ENCODE peak calls at places on chromosomes 16 and 17, in seven cellular contexts. P is HepG2, H is NT2/D1, C is K562, R is HCT116, K is GM12878, S is H1. W is an unnamed sample.

GRCh38 chr17:82457071-82457789 is 1.3 kb upstream of the NARF start:
- DNase-seq in C (no peak), H (no peak), P (peak; percentile 69), K (no peak), S (no peak), R (no peak), W (no peak)

GRCh38 chr16:19700319-19700781 is 17.7 kb downstream of the KNOP1 start:
- DNase-seq in R (no peak), P (peak; percentile 79), H (no peak), C (no peak), S (no peak), K (no peak), W (no peak)

GRCh38 chr17:47708864-47709541 is 15.0 kb downstream of the TBKBP1 start:
- DNase-seq in H (no peak), C (no peak), K (no peak), P (no peak), S (no peak), R (no peak), W (no peak)

GRCh38 chr16:23952128-23953041 is 116.6 kb downstream of the PRKCB start:
- DNase-seq in H (peak; percentile 23), P (no peak), K (no peak), R (no peak), S (no peak), C (peak; percentile 72), W (peak; percentile 22)

GRCh38 chr17:2243953-2244352 is 59.6 kb downstream of the SMG6 start:
- DNase-seq in C (no peak), K (no peak), S (no peak), R (no peak), H (no peak), P (no peak), W (no peak)

GRCh38 chr17:34499576-34499975 is 79.8 kb upstream of the TMEM132E start:
- DNase-seq in K (no peak), C (peak; percentile 21), H (peak; percentile 48), P (no peak), S (no peak), R (no peak), W (no peak)

GRCh38 chr16:85153656-85154091 is 41.4 kb upstream of the CIBAR2 start:
- DNase-seq in C (no peak), P (no peak), S (no peak), H (no peak), R (no peak), K (no peak), W (no peak)

GRCh38 chr17:28467456-28468025 is 5.9 kb upstream of the SLC13A2 start:
- DNase-seq in S (no peak), P (no peak), H (no peak), K (no peak), C (no peak), R (no peak), W (no peak)

GRCh38 chr16:3961449-3961849 is 80.9 kb upstream of the CREBBP start:
- DNase-seq in S (peak; percentile 10), C (peak; percentile 40), H (peak; percentile 25), K (no peak), P (peak; percentile 65), R (no peak), W (no peak)

GRCh38 chr16:75420987-75421819 is 12.1 kb downstream of the CFDP1 start:
- DNase-seq in S (peak; percentile 53), K (no peak), R (no peak), P (peak; percentile 73), H (peak; percentile 72), C (peak; percentile 42), W (peak; percentile 71)

GRCh38 chr16:83835972-83836566 is 28.3 kb downstream of the HSBP1 start:
- DNase-seq in C (no peak), S (no peak), R (peak; percentile 51), K (no peak), H (no peak), P (no peak), W (no peak)

GRCh38 chr17:59331129-59331928 is at the start of gene YPEL2:
- DNase-seq in C (peak; percentile 99), K (peak; percentile 41), S (peak; percentile 84), H (peak; percentile 89), R (peak; percentile 82), P (peak; percentile 92), W (peak; percentile 100)

GRCh38 chr16:89823087-89823823 is 5.0 kb upstream of the SPIRE2 start:
- DNase-seq in H (no peak), S (no peak), C (no peak), R (no peak), P (no peak), K (no peak), W (no peak)

GRCh38 chr16:28103516-28104170 is 40.1 kb upstream of the GSG1L start:
- DNase-seq in P (no peak), K (no peak), H (no peak), R (no peak), C (no peak), S (no peak), W (no peak)

GRCh38 chr17:62791235-62792121 is 16.6 kb downstream of the MARCHF10 start:
- DNase-seq in H (no peak), S (no peak), R (no peak), C (no peak), P (no peak), K (no peak), W (no peak)

GRCh38 chr17:4960279-4960922 is 7.2 kb downstream of the SPAG7 start:
- DNase-seq in C (no peak), S (no peak), K (no peak), R (no peak), P (no peak), H (no peak), W (no peak)

GRCh38 chr17:33642002-33642401 is 348.9 kb upstream of the ASIC2 start:
- DNase-seq in H (no peak), K (no peak), P (no peak), R (no peak), S (no peak), C (peak; percentile 56), W (peak; percentile 16)

GRCh38 chr17:7677388-7678067 is 9.8 kb downstream of the TP53 start:
- DNase-seq in C (no peak), S (no peak), P (no peak), H (peak; percentile 52), R (no peak), K (no peak), W (no peak)

GRCh38 chr16:76729525-76729924 is 452.3 kb downstream of the CNTNAP4 start:
- DNase-seq in C (no peak), S (no peak), K (no peak), R (no peak), P (no peak), H (no peak), W (no peak)

GRCh38 chr16:85615852-85616607 is 2.9 kb downstream of the GSE1 start:
- DNase-seq in P (peak; percentile 64), S (no peak), C (peak; percentile 48), R (peak; percentile 48), H (peak; percentile 80), K (peak; percentile 47), W (peak; percentile 86)

DNA sequence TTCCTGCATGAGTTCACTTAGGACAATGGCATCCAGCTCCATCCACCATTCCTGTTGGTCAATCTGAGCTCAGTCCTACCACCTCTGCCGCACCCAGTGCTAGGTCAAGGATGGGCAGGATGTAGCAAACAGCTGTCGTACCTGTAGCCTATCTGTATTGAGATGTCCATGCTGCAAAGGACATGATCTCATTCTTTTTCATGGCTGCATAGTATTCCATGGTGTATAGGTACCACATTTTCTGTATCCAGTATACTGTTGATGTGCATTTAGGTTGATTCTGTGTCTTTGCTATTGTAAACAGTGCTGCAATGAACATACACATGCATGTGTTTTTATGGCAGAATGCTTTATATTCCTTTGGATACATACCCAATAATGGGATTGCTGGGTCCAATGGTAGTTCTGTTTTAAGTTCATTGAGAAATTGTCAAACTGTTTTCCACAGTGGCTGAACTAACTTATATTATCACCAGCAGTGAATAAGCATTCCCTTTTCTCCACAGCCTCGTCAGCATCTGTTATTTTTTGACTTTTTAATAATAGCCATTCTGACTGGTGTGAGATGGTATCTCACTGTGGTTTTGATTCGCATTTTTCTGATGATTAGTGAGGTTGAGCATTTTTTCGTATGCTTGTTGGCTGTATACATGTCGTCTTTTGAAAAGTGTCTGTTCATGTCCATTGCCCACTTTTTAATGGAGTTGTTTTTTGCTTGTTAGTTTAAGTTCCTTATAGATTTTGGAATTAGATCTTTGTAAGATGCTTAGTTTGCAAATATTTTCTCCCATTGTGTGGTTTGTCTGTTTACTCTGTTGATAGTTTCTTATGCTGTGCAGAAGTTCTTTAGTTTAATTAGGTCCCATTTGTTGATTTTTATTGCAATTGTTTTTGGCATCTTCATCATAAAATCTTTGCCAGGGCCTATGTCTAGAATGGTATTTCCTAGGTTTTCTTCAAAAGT is 7.2 kb upstream of the MRTFB start:
- DNase-seq in C (no peak), S (no peak), K (no peak), H (no peak), P (no peak), R (no peak), W (no peak)
- TF ChIP-seq YY1 in C (no peak), S (no peak), K (no peak), H (no peak), P (no peak), R (no peak), W (no peak)

GRCh38 chr16:51524070-51524469 is 373.0 kb upstream of the SALL1 start:
- DNase-seq in K (no peak), S (no peak), C (no peak), H (no peak), P (no peak), R (no peak), W (no peak)
- TF ChIP-seq YY1 in K (no peak), S (no peak), C (no peak), H (no peak), P (no peak), R (no peak), W (no peak)

GRCh38 chr16:29961479-29962343 is at the start of gene TMEM219:
- DNase-seq in R (peak; percentile 56), H (peak; percentile 59), P (peak; percentile 81), K (peak; percentile 70), S (no peak), C (peak; percentile 99), W (peak; percentile 99)

GRCh38 chr16:29959293-29959692 is 2.6 kb upstream of the TMEM219 start:
- DNase-seq in C (no peak), R (no peak), P (no peak), K (no peak), H (no peak), S (no peak), W (no peak)

GRCh38 chr16:29961127-29961478 is 776 bp upstream of the TMEM219 start:
- DNase-seq in R (no peak), H (no peak), C (no peak), S (no peak), K (no peak), P (no peak), W (no peak)

GRCh38 chr16:29962344-29962994 is 590 bp downstream of the TMEM219 start:
- DNase-seq in S (no peak), P (peak; percentile 33), R (no peak), H (no peak), K (no peak), C (peak; percentile 7), W (no peak)

DNA sequence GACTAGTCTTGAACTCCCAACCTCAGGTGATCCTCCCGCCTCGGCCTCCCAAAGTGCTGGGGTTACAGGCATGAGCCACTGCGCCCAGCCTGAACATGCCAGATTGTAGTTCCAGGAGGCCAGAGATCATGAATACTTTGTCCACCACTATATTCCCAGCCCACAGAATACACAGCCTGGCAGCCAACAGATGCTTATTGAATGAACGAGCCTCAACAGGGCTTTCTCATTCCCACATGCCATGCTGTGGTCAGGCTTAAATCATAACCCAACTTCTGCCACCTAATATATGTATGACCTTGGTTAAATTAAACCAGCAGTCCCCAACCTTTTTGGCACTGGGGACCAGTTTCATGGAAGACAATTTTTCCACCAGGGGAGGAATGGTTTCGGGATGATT is 3.1 kb upstream of the TMEM219 start:
- DNase-seq in K (no peak), H (no peak), C (no peak), S (no peak), P (no peak), R (no peak), W (no peak)
- TF ChIP-seq YY1 in K (no peak), H (no peak), C (no peak), S (no peak), P (no peak), R (no peak), W (no peak)

GRCh38 chr17:49990921-49991320 is 4.1 kb downstream of the DLX3 start:
- DNase-seq in H (no peak), R (no peak), K (no peak), C (no peak), S (no peak), P (no peak), W (peak; percentile 24)
- TF ChIP-seq YY1 in H (no peak), R (no peak), K (no peak), C (no peak), S (no peak), P (no peak), W (no peak)

W was measured in SK-N-SH.